ENCODE peak calls at places on chromosomes 13 and 19, in seven cellular contexts. I is kidney epithelial cell, R is fibroblast of pulmonary artery, G is DND-41, H is NB4, B is lung, C is endothelial cell of umbilical vein. K is an unnamed sample.

GRCh38 chr19:49799798-49800376 is 13.2 kb downstream of the FUZ start:
- DNase-seq in I (no peak), R (no peak), G (no peak), H (peak), B (no peak), C (no peak), K (no peak)

GRCh38 chr13:97386832-97387486 is 47.0 kb upstream of the RAP2A start:
- DNase-seq in I (no peak), R (no peak), G (peak), H (peak), B (no peak), C (no peak), K (no peak)

GRCh38 chr19:55702131-55702627 is 27.2 kb downstream of the EPN1 start:
- DNase-seq in I (no peak), R (peak), G (no peak), H (no peak), B (no peak), C (no peak), K (no peak)

GRCh38 chr13:43664700-43665191 is 122.0 kb downstream of the ENOX1 start:
- DNase-seq in I (peak), R (peak), G (peak), H (no peak), B (no peak), C (peak), K (peak)

GRCh38 chr13:110521946-110522345 is 39.6 kb downstream of the RAB20 start:
- DNase-seq in I (no peak), R (no peak), G (no peak), H (peak), B (peak), C (no peak), K (no peak)

GRCh38 chr19:38901683-38902082 is 1.9 kb downstream of the NFKBIB start:
- DNase-seq in I (no peak), R (no peak), G (no peak), H (no peak), B (no peak), C (no peak), K (no peak)

GRCh38 chr19:5106361-5106760 is 137.4 kb downstream of the KDM4B start:
- DNase-seq in I (no peak), R (no peak), G (no peak), H (no peak), B (no peak), C (no peak), K (no peak)

GRCh38 chr19:46791944-46792343 is 3.5 kb upstream of the SLC1A5 start:
- DNase-seq in I (no peak), R (no peak), G (peak), H (peak), B (no peak), C (no peak), K (no peak)

GRCh38 chr19:50252111-50252886 is 48.9 kb downstream of the MYH14 start:
- DNase-seq in I (no peak), R (peak), G (peak), H (peak), B (no peak), C (peak), K (no peak)

GRCh38 chr13:46396341-46396740 is 9.3 kb upstream of the RUBCNL start:
- DNase-seq in I (no peak), R (no peak), G (no peak), H (no peak), B (no peak), C (no peak), K (no peak)

GRCh38 chr19:2495651-2496316 is 19.9 kb downstream of the GADD45B start:
- DNase-seq in I (no peak), R (no peak), G (no peak), H (no peak), B (no peak), C (no peak), K (no peak)

GRCh38 chr19:13797870-13798269 is 2.6 kb downstream of the ZSWIM4 start:
- DNase-seq in I (no peak), R (peak), G (no peak), H (peak), B (peak), C (no peak), K (peak)

GRCh38 chr19:41945135-41945766 is 13.9 kb downstream of the RABAC1 start:
- DNase-seq in I (no peak), R (no peak), G (no peak), H (no peak), B (no peak), C (no peak), K (no peak)

GRCh38 chr19:49347835-49348234 is 12.6 kb downstream of the CD37 start:
- DNase-seq in I (no peak), R (peak), G (no peak), H (peak), B (no peak), C (peak), K (peak)

GRCh38 chr19:7427944-7428343 is 60.9 kb downstream of the PEX11G start:
- DNase-seq in I (no peak), R (peak), G (no peak), H (no peak), B (no peak), C (no peak), K (no peak)

GRCh38 chr13:57629821-57630235 is 1.7 kb upstream of the PCDH17 start:
- DNase-seq in I (peak), R (peak), G (no peak), H (no peak), B (peak), C (peak), K (peak)

GRCh38 chr13:99377641-99378040 is 70.4 kb upstream of the GPR183 start:
- DNase-seq in I (no peak), R (no peak), G (no peak), H (no peak), B (no peak), C (no peak), K (no peak)

GRCh38 chr13:76397413-76397812 is 488.8 kb downstream of the KCTD12 start:
- DNase-seq in I (no peak), R (no peak), G (no peak), H (no peak), B (no peak), C (no peak), K (no peak)

GRCh38 chr13:72129117-72129516 is 262.1 kb upstream of the DACH1 start:
- DNase-seq in I (no peak), R (no peak), G (no peak), H (no peak), B (no peak), C (no peak), K (no peak)

GRCh38 chr13:78247362-78247761 is 328.7 kb upstream of the EDNRB start:
- DNase-seq in I (no peak), R (no peak), G (no peak), H (no peak), B (no peak), C (no peak), K (no peak)

GRCh38 chr19:7815325-7815724 is 14.7 kb upstream of the EVI5L start:
- DNase-seq in I (no peak), R (no peak), G (no peak), H (no peak), B (no peak), C (no peak), K (no peak)

GRCh38 chr13:97254809-97255208 is 32.7 kb downstream of the MBNL2 start:
- DNase-seq in I (peak), R (no peak), G (no peak), H (no peak), B (no peak), C (no peak), K (peak)

GRCh38 chr19:49911381-49912145 is 14.9 kb upstream of the IL4I1 start:
- DNase-seq in I (no peak), R (peak), G (no peak), H (peak), B (no peak), C (peak), K (no peak)

GRCh38 chr19:4183967-4184717 is 1.7 kb downstream of the ANKRD24 start:
- DNase-seq in I (no peak), R (no peak), G (no peak), H (peak), B (no peak), C (no peak), K (no peak)

GRCh38 chr19:32819415-32820400 is 49.9 kb downstream of the SLC7A9 start:
- DNase-seq in I (no peak), R (no peak), G (peak), H (no peak), B (no peak), C (no peak), K (no peak)

GRCh38 chr13:91722267-91722884 is 324.0 kb downstream of the GPC5 start:
- DNase-seq in I (no peak), R (peak), G (no peak), H (peak), B (no peak), C (peak), K (peak)

GRCh38 chr13:62631614-62632013 is 1216.0 kb upstream of the PCDH20 start:
- DNase-seq in I (no peak), R (no peak), G (no peak), H (no peak), B (no peak), C (no peak), K (no peak)

GRCh38 chr19:54271106-54271505 is 9.8 kb downstream of the LILRB2 start:
- DNase-seq in I (no peak), R (no peak), G (no peak), H (no peak), B (peak), C (no peak), K (no peak)

GRCh38 chr13:81872581-81872980 is 1531.7 kb upstream of the SPRY2 start:
- DNase-seq in I (no peak), R (no peak), G (no peak), H (peak), B (no peak), C (no peak), K (peak)

GRCh38 chr13:113350938-113351335 is 13.0 kb downstream of the GRTP1 start:
- DNase-seq in I (no peak), R (no peak), G (no peak), H (no peak), B (no peak), C (no peak), K (no peak)

GRCh38 chr19:28456264-28456663 is 756.7 kb downstream of the UQCRFS1 start:
- DNase-seq in I (no peak), R (no peak), G (peak), H (no peak), B (no peak), C (no peak), K (no peak)

GRCh38 chr13:27917121-27917947 is 2.5 kb upstream of the PDX1 start:
- DNase-seq in I (no peak), R (no peak), G (no peak), H (peak), B (no peak), C (no peak), K (no peak)

GRCh38 chr13:34358811-34359513 is 541.0 kb downstream of the RFC3 start:
- DNase-seq in I (peak), R (peak), G (no peak), H (no peak), B (no peak), C (no peak), K (peak)

GRCh38 chr13:48547663-48548092 is 14.8 kb upstream of the RCBTB2 start:
- DNase-seq in I (no peak), R (no peak), G (no peak), H (no peak), B (no peak), C (no peak), K (no peak)

GRCh38 chr19:4817467-4818277 is 13.8 kb downstream of the TICAM1 start:
- DNase-seq in I (no peak), R (no peak), G (no peak), H (no peak), B (no peak), C (no peak), K (no peak)

GRCh38 chr13:107883561-107884175 is 331.7 kb downstream of the LIG4 start:
- DNase-seq in I (peak), R (peak), G (no peak), H (no peak), B (no peak), C (no peak), K (peak)

GRCh38 chr19:2523630-2524311 is 47.8 kb downstream of the GADD45B start:
- DNase-seq in I (no peak), R (peak), G (no peak), H (no peak), B (no peak), C (no peak), K (peak)

GRCh38 chr13:39963612-39964011 is 308.1 kb downstream of the COG6 start:
- DNase-seq in I (no peak), R (no peak), G (no peak), H (no peak), B (no peak), C (no peak), K (no peak)

DNA sequence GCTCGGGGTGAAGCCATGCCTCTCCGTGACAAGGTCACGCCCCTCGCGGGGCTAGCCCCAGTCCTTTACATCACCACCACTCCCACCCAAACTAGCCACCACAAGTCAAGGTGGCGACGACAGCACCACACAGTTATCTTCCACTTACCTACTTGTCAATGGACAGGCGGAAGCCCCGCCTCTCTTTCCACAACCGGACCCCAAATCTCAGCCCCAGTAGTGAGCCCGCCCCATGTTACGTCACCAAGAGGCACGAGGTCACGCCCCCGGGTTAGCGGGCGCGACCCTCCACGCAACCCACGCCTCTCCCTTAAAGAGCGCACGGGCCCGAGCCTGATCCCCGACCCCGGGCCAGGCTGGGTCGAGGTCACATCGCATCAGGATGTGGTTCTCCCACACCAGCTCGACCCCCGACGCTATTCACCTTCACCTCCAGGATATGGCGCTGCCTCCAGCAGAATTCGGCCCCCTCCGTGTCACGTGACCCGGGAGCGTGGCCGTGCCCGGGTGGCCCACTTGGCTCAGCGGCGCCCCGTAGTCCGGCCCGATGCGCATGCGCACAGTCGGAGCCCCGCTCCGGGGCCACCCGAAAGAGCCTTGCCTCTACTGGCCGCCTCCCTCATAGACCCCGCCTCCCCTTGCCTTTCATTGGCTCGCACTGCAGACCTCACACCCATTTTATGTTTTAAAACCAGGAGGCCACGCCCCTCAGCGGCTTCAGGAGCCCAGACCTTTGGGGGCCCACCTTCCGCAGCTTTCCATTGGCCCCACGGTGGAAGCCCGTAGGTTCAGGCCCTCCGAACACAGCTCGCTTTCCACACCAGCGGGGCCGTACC is 18.2 kb downstream of the SYDE1 start:
- DNase-seq in I (peak), R (peak), G (peak), H (peak), B (peak), C (peak), K (peak)
- TF ChIP-seq CTCF in I (peak), R (no peak), G (peak), H (no peak), B (no peak), C (no peak), K (no peak)

GRCh38 chr19:17512574-17512939 is 1.1 kb downstream of the PGLS start:
- DNase-seq in I (no peak), R (no peak), G (no peak), H (peak), B (no peak), C (no peak), K (no peak)
- H3K4me3 ChIP-seq in I (peak), R (peak), G (peak), H (peak), B (peak), C (peak), K (peak)

GRCh38 chr13:20191902-20192469 is 752 bp downstream of the GJB2 start:
- DNase-seq in I (no peak), R (no peak), G (no peak), H (peak), B (no peak), C (no peak), K (no peak)
- TF ChIP-seq CTCF in I (no peak), R (no peak), G (no peak), H (no peak), B (no peak), C (no peak), K (no peak)

GRCh38 chr13:109271991-109272454 is 514.4 kb downstream of the IRS2 start:
- DNase-seq in I (no peak), R (no peak), G (no peak), H (no peak), B (no peak), C (no peak), K (no peak)
- H3K4me3 ChIP-seq in I (no peak), R (no peak), G (no peak), H (no peak), B (no peak), C (no peak), K (peak)

GRCh38 chr13:44876782-44877324 is 112.4 kb downstream of the NUFIP1 start:
- DNase-seq in I (no peak), R (no peak), G (no peak), H (peak), B (no peak), C (no peak), K (no peak)
- TF ChIP-seq CTCF in I (peak), R (peak), G (peak), H (peak), B (no peak), C (peak), K (peak)

GRCh38 chr19:44755219-44755618 is 6.7 kb downstream of the BCL3 start:
- DNase-seq in I (no peak), R (no peak), G (no peak), H (no peak), B (no peak), C (no peak), K (no peak)
- H3K4me3 ChIP-seq in I (no peak), R (no peak), G (no peak), H (no peak), B (no peak), C (no peak), K (no peak)

GRCh38 chr19:12232961-12233360 is 61.7 kb downstream of the ZNF44 start:
- DNase-seq in I (no peak), R (no peak), G (no peak), H (no peak), B (no peak), C (no peak), K (no peak)

DNA sequence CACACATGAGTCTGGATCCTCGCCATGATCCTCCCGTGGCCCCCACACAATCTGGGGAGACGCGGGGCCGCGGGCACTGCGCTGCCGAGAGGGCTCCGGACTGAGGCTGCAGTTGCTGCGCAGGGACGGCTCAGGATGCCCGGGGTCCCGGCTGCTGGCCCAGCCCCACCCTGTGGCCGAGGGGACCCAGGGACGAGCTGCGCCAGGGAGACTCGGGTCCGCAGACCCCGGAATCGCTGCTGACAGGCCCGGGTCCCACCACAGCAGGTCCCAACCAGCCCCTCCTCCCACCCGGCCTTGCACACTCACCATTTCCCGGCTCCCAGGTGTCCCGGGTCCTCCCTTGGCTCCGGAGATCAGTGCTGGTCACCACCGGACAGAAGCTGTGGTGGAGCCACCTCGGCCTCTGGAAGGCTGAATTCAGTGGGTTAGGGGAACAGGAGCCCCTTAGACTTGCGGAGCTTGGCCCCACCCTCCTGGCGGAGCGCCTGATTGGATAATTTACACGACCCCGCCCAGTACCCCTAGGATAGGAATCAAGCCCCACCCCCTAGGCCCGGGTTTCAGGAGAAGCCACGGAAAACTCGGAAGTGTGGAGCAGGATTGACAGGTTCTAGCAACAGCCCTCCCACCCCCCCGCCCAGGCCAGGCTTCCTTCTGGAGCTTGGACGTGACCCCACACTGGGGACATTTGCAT is 57.4 kb downstream of the ZNF44 start:
- DNase-seq in I (no peak), R (no peak), G (no peak), H (no peak), B (no peak), C (no peak), K (no peak)
- TF ChIP-seq CTCF in I (no peak), R (no peak), G (no peak), H (no peak), B (no peak), C (no peak), K (no peak)

GRCh38 chr19:12137541-12137940 is 2.6 kb downstream of the ZNF20 start:
- DNase-seq in I (no peak), R (no peak), G (peak), H (peak), B (no peak), C (no peak), K (no peak)

DNA sequence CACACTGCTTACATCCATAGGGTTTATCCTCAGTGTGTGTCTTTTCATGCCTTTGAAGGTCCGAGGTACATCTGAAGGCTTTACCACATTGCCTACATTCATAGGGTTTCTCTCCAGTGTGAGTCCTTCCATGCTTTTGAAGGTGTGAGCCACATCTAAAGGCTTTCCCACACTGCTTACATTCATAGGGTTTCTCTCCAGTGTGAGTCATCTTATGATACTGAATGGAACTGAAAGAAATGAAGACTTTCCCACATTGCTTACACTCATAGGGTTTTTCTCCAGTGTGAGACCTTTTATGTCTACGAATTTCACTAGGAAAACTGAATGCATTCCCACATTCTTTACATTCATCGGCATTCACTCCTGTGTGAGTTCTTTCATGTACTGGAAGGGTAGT is 7.1 kb downstream of the ZNF20 start:
- DNase-seq in I (no peak), R (no peak), G (no peak), H (no peak), B (no peak), C (no peak), K (no peak)
- H3K4me3 ChIP-seq in I (no peak), R (no peak), G (no peak), H (no peak), B (no peak), C (no peak), K (no peak)

GRCh38 chr13:101149735-101150380 is 266.4 kb downstream of the NALCN start:
- DNase-seq in I (no peak), R (peak), G (peak), H (peak), B (no peak), C (peak), K (no peak)
- TF ChIP-seq CTCF in I (peak), R (peak), G (peak), H (no peak), B (no peak), C (peak), K (peak)

K was measured in astrocyte of the cerebellum.